ENCODE peak calls at places on chromosomes 4 and X, in five cellular contexts. L is sigmoid colon, B is suprapubic skin, J is breast epithelium, T is endothelial cell of umbilical vein. V is an unnamed sample.

GRCh38 chr4:113978561-113979156 is 788 bp downstream of the ARSJ start:
- DNase-seq in L (no peak), B (no peak), J (no peak), T (peak), V (no peak)

GRCh38 chrX:25158635-25159034 is 142.9 kb upstream of the ARX start:
- DNase-seq in L (no peak), B (no peak), J (no peak), T (no peak), V (no peak)

GRCh38 chr4:170741856-170742255 is 652.1 kb upstream of the AADAT start:
- DNase-seq in L (no peak), B (no peak), J (no peak), T (no peak), V (no peak)

GRCh38 chr4:52912608-52913007 is 50.5 kb downstream of the RASL11B start:
- DNase-seq in L (no peak), B (no peak), J (no peak), T (no peak), V (no peak)

GRCh38 chr4:54840992-54841768 is 183.4 kb downstream of the KIT start:
- DNase-seq in L (no peak), B (no peak), J (no peak), T (no peak), V (no peak)

GRCh38 chr4:73451978-73452747 is 16.1 kb downstream of the AFP start:
- DNase-seq in L (no peak), B (no peak), J (no peak), T (no peak), V (no peak)

GRCh38 chr4:123836919-123837605 is 440.5 kb downstream of the SPRY1 start:
- DNase-seq in L (no peak), B (no peak), J (no peak), T (no peak), V (no peak)

GRCh38 chrX:71930298-71930697 is 19.7 kb downstream of the NHSL2 start:
- DNase-seq in L (no peak), B (no peak), J (no peak), T (no peak), V (no peak)

GRCh38 chr4:137310156-137310555 is 222.1 kb downstream of the PCDH18 start:
- DNase-seq in L (no peak), B (no peak), J (no peak), T (no peak), V (no peak)

GRCh38 chr4:74166135-74166534 is 8.2 kb downstream of the MTHFD2L start:
- DNase-seq in L (no peak), B (no peak), J (no peak), T (no peak), V (no peak)

GRCh38 chr4:170420255-170420693 is 330.5 kb upstream of the AADAT start:
- DNase-seq in L (no peak), B (no peak), J (no peak), T (no peak), V (no peak)

GRCh38 chr4:3873446-3874415 is 107.5 kb downstream of the ADRA2C start:
- DNase-seq in L (peak), B (no peak), J (no peak), T (no peak), V (no peak)

GRCh38 chrX:1387141-1387776 is 4.7 kb downstream of the SLC25A6 start:
- DNase-seq in L (peak), B (peak), J (peak), T (no peak), V (no peak)

GRCh38 chr4:145066063-145066501 is 31.9 kb downstream of the ANAPC10 start:
- DNase-seq in L (no peak), B (no peak), J (no peak), T (peak), V (no peak)

GRCh38 chr4:71392109-71392508 is 53.3 kb downstream of the SLC4A4 start:
- DNase-seq in L (no peak), B (no peak), J (no peak), T (no peak), V (no peak)

GRCh38 chrX:106707771-106708454 is 18.6 kb upstream of the RNF128 start:
- DNase-seq in L (no peak), B (no peak), J (no peak), T (no peak), V (no peak)

GRCh38 chr4:176340871-176341685 is 21.3 kb downstream of the SPCS3 start:
- DNase-seq in L (no peak), B (no peak), J (no peak), T (peak), V (no peak)

GRCh38 chr4:141501395-141501794 is 135.0 kb upstream of the IL15 start:
- DNase-seq in L (no peak), B (no peak), J (no peak), T (no peak), V (no peak)

GRCh38 chr4:47442980-47443379 is 20.5 kb downstream of the COMMD8 start:
- DNase-seq in L (no peak), B (no peak), J (no peak), T (no peak), V (no peak)

GRCh38 chr4:139440971-139441370 is 12.9 kb upstream of the RAB33B start:
- DNase-seq in L (no peak), B (no peak), J (no peak), T (no peak), V (no peak)

GRCh38 chrX:66110112-66110511 is 53.9 kb upstream of the HEPH start:
- DNase-seq in L (no peak), B (no peak), J (no peak), T (peak), V (no peak)

GRCh38 chr4:76108467-76109181 is 34.1 kb downstream of the ART3 start:
- DNase-seq in L (no peak), B (no peak), J (no peak), T (no peak), V (no peak)

GRCh38 chr4:11626046-11626445 is 197.4 kb upstream of the HS3ST1 start:
- DNase-seq in L (no peak), B (no peak), J (no peak), T (no peak), V (no peak)

GRCh38 chrX:151902813-151903591 is 9.7 kb upstream of the MAGEA4 start:
- DNase-seq in L (peak), B (no peak), J (no peak), T (peak), V (no peak)

GRCh38 chrX:116436358-116436816 is at the start of gene SLC6A14:
- DNase-seq in L (no peak), B (no peak), J (no peak), T (no peak), V (no peak)
- TF ChIP-seq POLR2AphosphoS5 in L (no peak), B (no peak), J (no peak), T (no peak), V (no peak)

GRCh38 chrX:54182194-54182863 is 725 bp downstream of the FAM120C start:
- DNase-seq in L (peak), B (peak), J (peak), T (peak), V (peak)
- TF ChIP-seq POLR2A in L (no peak), B (no peak), J (no peak), T (peak), V (no peak)

DNA sequence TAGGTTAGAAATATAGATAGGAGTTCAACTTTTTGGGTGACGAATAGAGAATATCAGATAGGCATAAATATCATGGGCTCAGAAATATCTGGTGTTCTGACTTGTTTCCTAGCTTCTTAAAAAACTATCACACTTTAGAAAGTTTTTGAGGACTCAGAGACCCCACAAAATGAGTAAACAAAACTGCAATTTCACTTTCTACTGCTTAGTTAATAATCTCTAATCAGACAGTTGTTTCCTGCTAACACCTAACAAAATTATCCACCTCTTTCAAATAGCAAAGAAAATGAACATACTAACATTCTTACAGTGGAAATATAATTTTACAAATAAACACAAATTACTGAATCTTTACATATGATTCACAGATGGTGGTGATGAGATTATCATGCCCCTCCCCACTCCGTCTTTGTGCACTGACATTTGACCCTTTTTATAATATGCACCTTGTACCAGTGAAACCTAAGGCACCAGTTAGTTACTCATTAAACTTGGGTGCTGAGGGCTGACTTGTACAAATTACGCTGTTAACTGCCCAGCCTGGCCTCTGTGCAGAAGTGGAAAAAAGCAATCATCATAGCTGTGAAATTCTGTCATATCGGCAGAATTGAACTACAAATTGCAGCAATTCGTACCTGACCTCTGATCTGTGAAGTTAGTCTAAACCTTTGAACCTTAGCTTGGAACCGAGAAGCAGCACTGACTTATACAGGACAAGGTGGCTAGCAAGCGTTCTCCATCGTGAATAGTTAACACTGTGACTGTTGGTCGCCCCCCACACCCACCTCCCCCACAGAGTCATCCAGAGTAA is 138.7 kb downstream of the CHRNA9 start:
- DNase-seq in L (no peak), B (no peak), J (no peak), T (no peak), V (no peak)
- TF ChIP-seq POLR2AphosphoS5 in L (no peak), B (no peak), J (no peak), T (no peak), V (no peak)

GRCh38 chrX:139932901-139933796 is at the start of gene ATP11C:
- DNase-seq in L (peak), B (peak), J (peak), T (peak), V (peak)
- TF ChIP-seq POLR2A in L (peak), B (no peak), J (no peak), T (peak), V (no peak)

GRCh38 chr4:185597532-185598188 is 62.4 kb upstream of the PDLIM3 start:
- DNase-seq in L (peak), B (peak), J (peak), T (peak), V (peak)
- TF ChIP-seq POLR2AphosphoS5 in L (peak), B (no peak), J (peak), T (no peak), V (peak)

V was measured in esophagus muscularis mucosa.